ENCODE peak calls at places on chromosomes 1 and 21, in four cellular contexts. One of them, this sample, is unnamed.
A peak's percentile ranks its signal among the peaks of the same experiment; 100 is the strongest.

GRCh38 chr1:119492763-119493162 is 14.2 kb upstream of the HSD3B1 start:
- DNase-seq in A549: no peak
- DNase-seq in SK-N-SH: no peak
- DNase-seq in IMR-90: no peak
- DNase-seq in this sample: no peak

GRCh38 chr1:160330119-160330518 is 12.9 kb downstream of the COPA start:
- DNase-seq in A549: no peak
- DNase-seq in SK-N-SH: no peak
- DNase-seq in IMR-90: no peak
- DNase-seq in this sample: no peak

GRCh38 chr1:6544831-6545230 is 9.5 kb downstream of the NOL9 start:
- DNase-seq in A549: no peak
- DNase-seq in SK-N-SH: no peak
- DNase-seq in IMR-90: peak; percentile 80
- DNase-seq in this sample: no peak

GRCh38 chr1:27864264-27864895 is 8.0 kb upstream of the THEMIS2 start:
- DNase-seq in A549: no peak
- DNase-seq in SK-N-SH: no peak
- DNase-seq in IMR-90: no peak
- DNase-seq in this sample: no peak

GRCh38 chr1:118928739-118929554 is 59.2 kb downstream of the TBX15 start:
- DNase-seq in A549: no peak
- DNase-seq in SK-N-SH: no peak
- DNase-seq in IMR-90: peak; percentile 28
- DNase-seq in this sample: no peak

GRCh38 chr1:204448321-204448964 is 36.8 kb upstream of the PPP1R15B start:
- DNase-seq in A549: peak; percentile 28
- DNase-seq in SK-N-SH: no peak
- DNase-seq in IMR-90: no peak
- DNase-seq in this sample: peak; percentile 42

GRCh38 chr1:27600500-27601175 is 3.3 kb downstream of the AHDC1 start:
- DNase-seq in A549: no peak
- DNase-seq in SK-N-SH: peak; percentile 77
- DNase-seq in IMR-90: peak; percentile 45
- DNase-seq in this sample: no peak

GRCh38 chr1:68051475-68051874 is 1.0 kb upstream of the DIRAS3 start:
- DNase-seq in A549: no peak
- DNase-seq in SK-N-SH: peak; percentile 78
- DNase-seq in IMR-90: peak; percentile 68
- DNase-seq in this sample: no peak

GRCh38 chr1:192493584-192493983 is 82.0 kb upstream of the RGS1 start:
- DNase-seq in A549: no peak
- DNase-seq in SK-N-SH: no peak
- DNase-seq in IMR-90: no peak
- DNase-seq in this sample: no peak

GRCh38 chr1:92408825-92409224 is 77.9 kb downstream of the GFI1 start:
- DNase-seq in A549: no peak
- DNase-seq in SK-N-SH: no peak
- DNase-seq in IMR-90: peak; percentile 55
- DNase-seq in this sample: no peak

GRCh38 chr1:55716151-55716550 is 501.0 kb upstream of the USP24 start:
- DNase-seq in A549: no peak
- DNase-seq in SK-N-SH: no peak
- DNase-seq in IMR-90: peak; percentile 61
- DNase-seq in this sample: no peak

GRCh38 chr1:11979453-11979817 is 809 bp upstream of the MFN2 start:
- DNase-seq in A549: no peak
- DNase-seq in SK-N-SH: no peak
- DNase-seq in IMR-90: no peak
- DNase-seq in this sample: no peak

GRCh38 chr1:20729990-20730689 is 2.4 kb downstream of the SH2D5 start:
- DNase-seq in A549: no peak
- DNase-seq in SK-N-SH: peak; percentile 29
- DNase-seq in IMR-90: no peak
- DNase-seq in this sample: no peak

GRCh38 chr1:35554261-35555211 is 2.7 kb downstream of the KIAA0319L start:
- DNase-seq in A549: no peak
- DNase-seq in SK-N-SH: no peak
- DNase-seq in IMR-90: no peak
- DNase-seq in this sample: no peak

GRCh38 chr1:176227579-176227978 is 20.5 kb upstream of the COP1 start:
- DNase-seq in A549: no peak
- DNase-seq in SK-N-SH: no peak
- DNase-seq in IMR-90: no peak
- DNase-seq in this sample: no peak

GRCh38 chr1:246280551-246280950 is 226.5 kb downstream of the SMYD3 start:
- DNase-seq in A549: no peak
- DNase-seq in SK-N-SH: peak; percentile 25
- DNase-seq in IMR-90: peak; percentile 60
- DNase-seq in this sample: peak; percentile 10

GRCh38 chr1:173823776-173824314 is 628 bp upstream of the DARS2 start:
- DNase-seq in A549: no peak
- DNase-seq in SK-N-SH: no peak
- DNase-seq in IMR-90: peak; percentile 20
- DNase-seq in this sample: no peak

GRCh38 chr21:45794040-45794439 is 150.5 kb downstream of the PCBP3 start:
- DNase-seq in A549: no peak
- DNase-seq in SK-N-SH: no peak
- DNase-seq in IMR-90: no peak
- DNase-seq in this sample: no peak

GRCh38 chr1:240136402-240136801 is 44.7 kb downstream of the FMN2 start:
- DNase-seq in A549: no peak
- DNase-seq in SK-N-SH: no peak
- DNase-seq in IMR-90: peak; percentile 23
- DNase-seq in this sample: no peak

GRCh38 chr1:6423321-6423999 is 1.1 kb upstream of the ESPN start:
- DNase-seq in A549: no peak
- DNase-seq in SK-N-SH: peak; percentile 81
- DNase-seq in IMR-90: no peak
- DNase-seq in this sample: peak; percentile 80

GRCh38 chr1:40773748-40774265 is 9.8 kb upstream of the KCNQ4 start:
- DNase-seq in A549: no peak
- DNase-seq in SK-N-SH: no peak
- DNase-seq in IMR-90: no peak
- DNase-seq in this sample: no peak

GRCh38 chr1:174689524-174689923 is 241.8 kb downstream of the GPR52 start:
- DNase-seq in A549: no peak
- DNase-seq in SK-N-SH: no peak
- DNase-seq in IMR-90: no peak
- DNase-seq in this sample: no peak

GRCh38 chr1:38558476-38559179 is 300.9 kb downstream of the RRAGC start:
- DNase-seq in A549: no peak
- DNase-seq in SK-N-SH: peak; percentile 37
- DNase-seq in IMR-90: no peak
- DNase-seq in this sample: no peak

GRCh38 chr1:226052061-226052460 is 10.5 kb upstream of the H3-3A start:
- DNase-seq in A549: no peak
- DNase-seq in SK-N-SH: no peak
- DNase-seq in IMR-90: no peak
- DNase-seq in this sample: no peak

GRCh38 chr1:92709738-92710137 is 75.2 kb downstream of the EVI5 start:
- DNase-seq in A549: no peak
- DNase-seq in SK-N-SH: no peak
- DNase-seq in IMR-90: peak; percentile 91
- DNase-seq in this sample: no peak

GRCh38 chr1:16924919-16925477 is 3.3 kb downstream of the CROCC start:
- DNase-seq in A549: no peak
- DNase-seq in SK-N-SH: peak; percentile 77
- DNase-seq in IMR-90: no peak
- DNase-seq in this sample: no peak

GRCh38 chr1:115976900-115977480 is 677 bp downstream of the SLC22A15 start:
- DNase-seq in A549: no peak
- DNase-seq in SK-N-SH: peak; percentile 24
- DNase-seq in IMR-90: no peak
- DNase-seq in this sample: no peak

GRCh38 chr1:180623579-180624347 is 8.1 kb upstream of the XPR1 start:
- DNase-seq in A549: peak; percentile 35
- DNase-seq in SK-N-SH: no peak
- DNase-seq in IMR-90: peak; percentile 58
- DNase-seq in this sample: no peak

GRCh38 chr1:163655565-163655964 is 333.8 kb downstream of the NUF2 start:
- DNase-seq in A549: no peak
- DNase-seq in SK-N-SH: no peak
- DNase-seq in IMR-90: no peak
- DNase-seq in this sample: no peak

GRCh38 chr1:66446261-66447001 is 87.5 kb upstream of the SGIP1 start:
- DNase-seq in A549: peak; percentile 25
- DNase-seq in SK-N-SH: peak; percentile 64
- DNase-seq in IMR-90: peak; percentile 76
- DNase-seq in this sample: peak; percentile 74

GRCh38 chr1:225454733-225455132 is 26.9 kb upstream of the LBR start:
- DNase-seq in A549: peak; percentile 89
- DNase-seq in SK-N-SH: no peak
- DNase-seq in IMR-90: peak; percentile 89
- DNase-seq in this sample: peak; percentile 62

GRCh38 chr1:108691128-108691885 is 803 bp upstream of the PRPF38B start:
- DNase-seq in A549: no peak
- DNase-seq in SK-N-SH: no peak
- DNase-seq in IMR-90: peak; percentile 5
- DNase-seq in this sample: no peak

GRCh38 chr1:154769193-154769895 is 100.7 kb downstream of the KCNN3 start:
- DNase-seq in A549: no peak
- DNase-seq in SK-N-SH: no peak
- DNase-seq in IMR-90: no peak
- DNase-seq in this sample: no peak

GRCh38 chr1:38500891-38501290 is 358.7 kb downstream of the RRAGC start:
- DNase-seq in A549: no peak
- DNase-seq in SK-N-SH: no peak
- DNase-seq in IMR-90: no peak
- DNase-seq in this sample: no peak

GRCh38 chr1:109040627-109041613 is 982 bp downstream of the WDR47 start:
- DNase-seq in A549: peak; percentile 9
- DNase-seq in SK-N-SH: peak; percentile 63
- DNase-seq in IMR-90: no peak
- DNase-seq in this sample: no peak

GRCh38 chr1:62050165-62050564 is 144.5 kb upstream of the L1TD1 start:
- DNase-seq in A549: no peak
- DNase-seq in SK-N-SH: no peak
- DNase-seq in IMR-90: no peak
- DNase-seq in this sample: no peak
- TF ChIP-seq RAD21 in A549: no peak
- TF ChIP-seq RAD21 in SK-N-SH: no peak
- TF ChIP-seq RAD21 in IMR-90: no peak
- TF ChIP-seq RAD21 in this sample: no peak

GRCh38 chr1:36612121-36612520 is 129.4 kb upstream of the CSF3R start:
- DNase-seq in A549: no peak
- DNase-seq in SK-N-SH: no peak
- DNase-seq in IMR-90: no peak
- DNase-seq in this sample: no peak

GRCh38 chr1:36606908-36607651 is 124.4 kb upstream of the CSF3R start:
- DNase-seq in A549: no peak
- DNase-seq in SK-N-SH: no peak
- DNase-seq in IMR-90: no peak
- DNase-seq in this sample: no peak

GRCh38 chr1:36608272-36608671 is 125.6 kb upstream of the CSF3R start:
- DNase-seq in A549: no peak
- DNase-seq in SK-N-SH: no peak
- DNase-seq in IMR-90: no peak
- DNase-seq in this sample: no peak

GRCh38 chr1:36605942-36606690 is 123.4 kb upstream of the CSF3R start:
- DNase-seq in A549: no peak
- DNase-seq in SK-N-SH: no peak
- DNase-seq in IMR-90: no peak
- DNase-seq in this sample: no peak

DNA sequence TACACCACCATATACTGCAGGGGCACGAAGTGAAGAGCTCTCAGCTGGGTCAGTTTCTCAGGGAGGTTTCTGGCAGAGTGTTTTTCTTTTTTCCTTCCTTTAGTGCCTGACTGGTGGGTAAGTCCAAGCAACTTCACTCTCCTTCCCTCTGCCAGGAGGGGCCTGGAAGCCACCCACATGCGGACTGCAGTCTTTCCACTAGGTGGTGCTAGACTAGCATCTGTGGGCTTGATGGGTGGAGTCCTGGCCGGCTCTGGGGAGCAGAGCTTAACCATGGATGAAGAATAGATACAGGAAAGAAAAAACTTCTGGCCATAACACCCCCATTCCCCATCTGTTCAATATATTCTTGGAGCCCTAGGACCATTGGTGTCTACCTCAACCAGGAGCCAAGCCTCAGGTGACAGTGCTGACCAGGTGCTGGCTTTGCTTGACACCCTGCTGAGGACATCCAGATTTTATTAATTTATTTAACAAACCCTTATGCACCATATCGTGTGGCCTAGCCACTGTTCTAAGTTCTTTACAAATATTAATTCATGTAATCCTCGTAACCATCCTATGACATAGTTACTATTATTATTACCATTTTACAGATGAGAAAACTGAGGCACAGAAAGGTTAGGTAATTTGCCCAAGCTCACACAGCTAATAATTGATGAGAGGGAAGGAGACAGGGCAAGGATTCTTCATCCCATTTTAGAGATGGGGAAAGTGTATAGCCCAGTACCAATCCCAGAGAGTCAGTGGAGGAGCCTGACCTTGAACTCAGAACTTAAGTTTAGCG is 126.7 kb upstream of the CSF3R start:
- DNase-seq in A549: peak; percentile 75
- DNase-seq in SK-N-SH: peak; percentile 81
- DNase-seq in IMR-90: peak; percentile 29
- DNase-seq in this sample: peak; percentile 68
- TF ChIP-seq RAD21 in A549: peak; percentile 35
- TF ChIP-seq RAD21 in SK-N-SH: peak; percentile 81
- TF ChIP-seq RAD21 in IMR-90: peak; percentile 53
- TF ChIP-seq RAD21 in this sample: peak; percentile 86

DNA sequence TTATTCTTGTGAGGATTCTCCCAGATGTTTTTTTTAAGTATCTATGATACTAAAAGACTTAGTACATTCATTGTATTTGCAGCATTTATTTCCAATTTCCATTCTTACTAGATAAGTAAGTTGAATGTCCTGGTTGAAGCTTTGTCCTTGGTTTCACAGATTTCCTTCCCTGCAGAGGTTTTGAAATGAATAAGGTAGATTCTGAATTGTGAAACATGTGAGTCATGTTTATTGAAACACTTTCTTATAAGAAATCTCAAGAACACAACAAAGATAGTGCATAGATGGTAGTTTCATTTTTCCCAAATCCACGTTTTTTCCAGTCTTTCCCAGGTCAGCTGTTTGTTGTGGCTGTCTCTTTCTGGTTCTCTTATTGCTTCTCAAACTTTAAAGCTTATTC is 24.8 kb downstream of the GABPA start:
- DNase-seq in A549: no peak
- DNase-seq in SK-N-SH: no peak
- DNase-seq in IMR-90: peak; percentile 51
- DNase-seq in this sample: no peak
- TF ChIP-seq RAD21 in A549: no peak
- TF ChIP-seq RAD21 in SK-N-SH: no peak
- TF ChIP-seq RAD21 in IMR-90: no peak
- TF ChIP-seq RAD21 in this sample: no peak

GRCh38 chr21:33980276-33980916 is 64.8 kb upstream of the ATP5PO start:
- DNase-seq in A549: no peak
- DNase-seq in SK-N-SH: no peak
- DNase-seq in IMR-90: no peak
- DNase-seq in this sample: no peak
- TF ChIP-seq RAD21 in A549: no peak
- TF ChIP-seq RAD21 in SK-N-SH: no peak
- TF ChIP-seq RAD21 in IMR-90: no peak
- TF ChIP-seq RAD21 in this sample: no peak